ENCODE peak calls at places on chromosomes 5 and 9, in nine cellular contexts. A is CD4-positive, alpha-beta memory T cell; V is prostate gland; O is uterus; S is tibial nerve; K is pancreas; B is left ventricle myocardium inferior; M is Karpas-422; W is OCI-LY7. T is an unnamed sample.

GRCh38 chr5:139061274-139061673 is 136.9 kb downstream of the SIL1 start:
- DNase-seq in A (no peak), V (peak; percentile 18), O (peak; percentile 45), S (no peak), K (peak; percentile 66), B (peak; percentile 49), M (no peak), W (no peak), T (no peak)

GRCh38 chr5:128749584-128749983 is 211.5 kb upstream of the FBN2 start:
- DNase-seq in A (no peak), V (no peak), O (no peak), S (no peak), K (no peak), B (no peak), M (no peak), W (no peak), T (no peak)

GRCh38 chr5:140109050-140109817 is 4.7 kb upstream of the PURA start:
- DNase-seq in A (no peak), V (no peak), O (peak; percentile 18), S (no peak), K (no peak), B (no peak), M (no peak), W (no peak), T (no peak)

GRCh38 chr9:124054671-124055212 is 43.2 kb downstream of the LHX2 start:
- DNase-seq in A (no peak), V (no peak), O (no peak), S (no peak), K (no peak), B (no peak), M (no peak), W (no peak), T (no peak)

GRCh38 chr9:5557606-5558587 is 47.6 kb downstream of the PDCD1LG2 start:
- DNase-seq in A (peak; percentile 68), V (no peak), O (no peak), S (peak; percentile 20), K (no peak), B (no peak), M (no peak), W (no peak), T (peak; percentile 40)

GRCh38 chr9:34282096-34282495 is 47.0 kb downstream of the KIF24 start:
- DNase-seq in A (no peak), V (no peak), O (no peak), S (no peak), K (no peak), B (no peak), M (no peak), W (no peak), T (no peak)

GRCh38 chr9:10479172-10479571 is 133.6 kb downstream of the PTPRD start:
- DNase-seq in A (no peak), V (no peak), O (no peak), S (no peak), K (no peak), B (no peak), M (peak; percentile 43), W (no peak), T (no peak)

GRCh38 chr5:44632344-44632743 is 176.4 kb upstream of the MRPS30 start:
- DNase-seq in A (no peak), V (no peak), O (no peak), S (no peak), K (no peak), B (no peak), M (no peak), W (no peak), T (no peak)

GRCh38 chr5:15609076-15609725 is 109.2 kb downstream of the FBXL7 start:
- DNase-seq in A (no peak), V (no peak), O (no peak), S (no peak), K (no peak), B (no peak), M (no peak), W (no peak), T (no peak)

GRCh38 chr5:172303090-172303995 is 19.8 kb upstream of the UBTD2 start:
- DNase-seq in A (no peak), V (no peak), O (no peak), S (no peak), K (no peak), B (no peak), M (no peak), W (no peak), T (no peak)

GRCh38 chr9:114894206-114894605 is 36.2 kb downstream of the TNFSF8 start:
- DNase-seq in A (no peak), V (no peak), O (no peak), S (no peak), K (no peak), B (no peak), M (no peak), W (no peak), T (no peak)

GRCh38 chr9:131744715-131745201 is 4.9 kb upstream of the RAPGEF1 start:
- DNase-seq in A (no peak), V (no peak), O (no peak), S (no peak), K (no peak), B (no peak), M (no peak), W (no peak), T (no peak)

GRCh38 chr9:123401879-123402513 is 46.0 kb downstream of the CRB2 start:
- DNase-seq in A (no peak), V (no peak), O (no peak), S (peak; percentile 19), K (no peak), B (no peak), M (peak; percentile 80), W (peak; percentile 55), T (no peak)

GRCh38 chr5:6583049-6583880 is 49.6 kb downstream of the NSUN2 start:
- DNase-seq in A (no peak), V (peak; percentile 27), O (no peak), S (no peak), K (no peak), B (peak; percentile 39), M (no peak), W (no peak), T (no peak)

GRCh38 chr9:136621019-136621733 is 41.5 kb upstream of the EGFL7 start:
- DNase-seq in A (no peak), V (peak; percentile 53), O (no peak), S (no peak), K (no peak), B (peak; percentile 15), M (no peak), W (no peak), T (no peak)

GRCh38 chr9:136614967-136615623 is 47.6 kb upstream of the EGFL7 start:
- DNase-seq in A (no peak), V (peak; percentile 89), O (no peak), S (no peak), K (no peak), B (peak; percentile 20), M (no peak), W (no peak), T (no peak)

GRCh38 chr9:128115187-128116103 is 12.1 kb downstream of the PTGES2 start:
- DNase-seq in A (no peak), V (no peak), O (peak; percentile 13), S (no peak), K (peak; percentile 91), B (peak; percentile 5), M (no peak), W (no peak), T (no peak)

GRCh38 chr9:347667-348292 is 133.1 kb downstream of the DOCK8 start:
- DNase-seq in A (no peak), V (no peak), O (no peak), S (peak; percentile 14), K (no peak), B (no peak), M (peak; percentile 62), W (peak; percentile 28), T (no peak)

GRCh38 chr5:32713396-32714381 is 2.6 kb downstream of the NPR3 start:
- DNase-seq in A (no peak), V (peak; percentile 39), O (no peak), S (no peak), K (no peak), B (peak; percentile 55), M (no peak), W (no peak), T (no peak)

GRCh38 chr9:74953235-74953741 is 576 bp upstream of the C9orf40 start:
- DNase-seq in A (no peak), V (no peak), O (no peak), S (no peak), K (no peak), B (no peak), M (peak; percentile 82), W (peak; percentile 44), T (no peak)

GRCh38 chr5:110082194-110082593 is 392.5 kb downstream of the MAN2A1 start:
- DNase-seq in A (no peak), V (no peak), O (no peak), S (no peak), K (no peak), B (no peak), M (peak; percentile 11), W (no peak), T (no peak)
- H3K9me3 ChIP-seq in A (no peaks in the 10 kb centered on the region), V (no peaks in the 10 kb centered on the region), O (no peaks in the 10 kb centered on the region), S (no peaks in the 10 kb centered on the region), K (no peaks in the 10 kb centered on the region), B (no peaks in the 10 kb centered on the region), M (no peaks in the 10 kb centered on the region), W (no peaks in the 10 kb centered on the region), T (no peaks in the 10 kb centered on the region)

DNA sequence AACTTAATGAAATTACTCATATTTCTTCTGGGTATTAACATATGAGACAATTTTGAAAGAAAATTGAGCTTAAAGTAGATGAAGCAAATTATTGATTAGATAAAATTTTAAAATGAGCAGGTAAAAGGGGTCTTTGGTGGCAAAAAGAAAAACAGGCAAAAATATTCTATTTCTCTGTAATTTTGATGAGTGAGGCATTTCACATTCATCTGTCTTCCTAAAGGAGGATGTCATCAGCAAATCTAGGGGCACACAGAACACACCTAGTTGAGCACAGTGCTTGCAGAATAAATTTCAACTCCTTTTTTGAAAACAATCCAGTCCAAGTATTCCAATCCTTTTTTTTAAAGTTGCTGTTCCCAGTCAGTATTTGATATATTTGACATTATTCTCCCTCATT is 16.2 kb downstream of the ZNF189 start:
- DNase-seq in A (no peak), V (no peak), O (no peak), S (no peak), K (no peak), B (no peak), M (no peak), W (no peak), T (no peak)
- H3K9me3 ChIP-seq in A (peaks cover 31% of the 10 kb centered on the region), V (no peaks in the 10 kb centered on the region), O (peaks cover 51% of the 10 kb centered on the region), S (peaks cover 2% of the 10 kb centered on the region), K (no peaks in the 10 kb centered on the region), B (peaks cover 96% of the 10 kb centered on the region), M (peaks cover 17% of the 10 kb centered on the region), W (no peaks in the 10 kb centered on the region), T (peaks cover 20% of the 10 kb centered on the region)

DNA sequence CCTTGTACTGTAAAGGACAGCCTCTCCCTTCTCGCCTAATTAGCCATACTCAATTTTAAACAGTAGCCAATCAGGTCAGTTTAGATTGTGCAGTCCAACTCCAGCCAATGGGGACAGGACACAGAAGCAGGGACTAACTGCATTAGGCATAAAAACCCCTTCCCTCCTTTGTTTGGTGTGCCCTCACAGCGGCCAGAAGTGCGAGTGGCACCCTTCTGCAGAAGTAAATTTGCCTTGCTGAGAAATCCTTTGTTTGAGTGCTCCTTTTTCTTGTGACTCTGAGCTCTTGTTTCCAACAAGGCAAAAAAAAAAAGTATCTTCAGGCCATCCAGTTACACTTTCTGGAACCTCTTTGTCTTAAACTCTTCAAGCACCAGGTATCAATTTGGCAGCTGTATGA is 97.4 kb downstream of the FAM114A2 start:
- DNase-seq in A (no peak), V (no peak), O (no peak), S (no peak), K (no peak), B (no peak), M (no peak), W (no peak), T (no peak)
- H3K9me3 ChIP-seq in A (peaks cover 9% of the 10 kb centered on the region), V (no peaks in the 10 kb centered on the region), O (no peaks in the 10 kb centered on the region), S (no peaks in the 10 kb centered on the region), K (no peaks in the 10 kb centered on the region), B (peaks cover 74% of the 10 kb centered on the region), M (peaks cover 5% of the 10 kb centered on the region), W (peaks cover 15% of the 10 kb centered on the region), T (peaks cover 5% of the 10 kb centered on the region)

GRCh38 chr9:40927851-40928802 is 200.4 kb downstream of the FOXD4L6 start:
- DNase-seq in A (no peak), V (no peak), O (no peak), S (no peak), K (no peak), B (no peak), M (peak; percentile 38), W (no peak), T (no peak)
- H3K9me3 ChIP-seq in A (peaks cover 59% of the 10 kb centered on the region), V (peaks cover 12% of the 10 kb centered on the region), O (peaks cover 63% of the 10 kb centered on the region), S (peaks cover 9% of the 10 kb centered on the region), K (peaks cover 7% of the 10 kb centered on the region), B (peaks cover 92% of the 10 kb centered on the region), M (peaks cover 74% of the 10 kb centered on the region), W (no peaks in the 10 kb centered on the region), T (peaks cover 54% of the 10 kb centered on the region)